ENCODE peak calls at places on chromosomes 1 and 21, in four cellular contexts. X, N, U and I are unnamed samples.

GRCh38 chr1:42979888-42980800 is 21.5 kb upstream of the SLC2A1 start:
- DNase-seq in U (no peak), N (no peak), X (no peak), I (no peak)

GRCh38 chr1:93638981-93639380 is 42.7 kb downstream of the BCAR3 start:
- DNase-seq in N (peak), X (no peak), U (no peak), I (no peak)

GRCh38 chr1:109298666-109299086 is 8.1 kb downstream of the MYBPHL start:
- DNase-seq in U (peak), X (peak), N (no peak), I (no peak)

GRCh38 chr1:245648749-245649517 is 494.1 kb downstream of the KIF26B start:
- DNase-seq in N (peak), X (no peak), U (no peak), I (no peak)

GRCh38 chr1:226960944-226961765 is 21.1 kb downstream of the COQ8A start:
- DNase-seq in X (no peak), N (no peak), U (no peak), I (no peak)

GRCh38 chr1:99198377-99198776 is 65.9 kb upstream of the PLPPR4 start:
- DNase-seq in X (no peak), N (no peak), U (no peak), I (no peak)

GRCh38 chr1:212980123-212980800 is 29.9 kb downstream of the VASH2 start:
- DNase-seq in U (peak), N (peak), X (peak), I (no peak)

GRCh38 chr1:117341123-117341522 is 26.1 kb upstream of the MAN1A2 start:
- DNase-seq in X (no peak), N (no peak), U (no peak), I (no peak)

GRCh38 chr1:223479718-223480425 is 86.7 kb downstream of the CCDC185 start:
- DNase-seq in X (no peak), U (no peak), N (peak), I (no peak)

GRCh38 chr1:154832384-154832783 is 37.7 kb downstream of the KCNN3 start:
- DNase-seq in N (no peak), U (no peak), X (no peak), I (no peak)

GRCh38 chr1:241627453-241628329 is 12.5 kb downstream of the CHML start:
- DNase-seq in N (peak), U (peak), X (peak), I (no peak)
- TF ChIP-seq CTCF in N (peak), U (peak), X (peak), I (peak)

GRCh38 chr1:229603387-229604005 is 22.4 kb downstream of the TAF5L start:
- DNase-seq in U (no peak), X (no peak), N (no peak), I (no peak)

GRCh38 chr1:229608590-229608989 is 17.3 kb downstream of the TAF5L start:
- DNase-seq in U (no peak), N (no peak), X (no peak), I (no peak)

GRCh38 chr1:229607370-229607769 is 18.6 kb downstream of the TAF5L start:
- DNase-seq in U (no peak), X (no peak), N (no peak), I (no peak)
- TF ChIP-seq CTCF in U (no peak), X (no peak), N (no peak), I (no peak)

DNA sequence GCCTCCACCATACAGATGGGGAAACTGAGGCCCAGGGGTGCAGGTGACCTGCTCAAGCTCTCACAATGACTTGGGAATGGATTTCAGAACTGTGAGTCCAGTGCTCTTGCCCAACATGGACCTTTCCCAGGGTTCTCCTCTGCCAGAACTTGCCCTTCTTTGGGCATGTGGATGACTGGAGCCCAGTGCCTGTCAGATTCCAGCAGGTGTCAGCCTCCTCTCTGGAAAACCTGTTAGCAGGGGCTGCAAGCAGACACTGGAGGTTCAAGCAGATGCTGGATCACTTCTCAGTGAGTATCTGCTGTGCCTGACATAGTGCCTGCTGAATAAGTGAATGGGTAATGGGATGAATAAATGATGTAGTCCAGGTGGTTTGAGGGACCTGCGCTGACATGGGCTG is 314.2 kb upstream of the POU3F1 start:
- DNase-seq in U (no peak), X (no peak), N (peak), I (no peak)
- TF ChIP-seq CTCF in U (no peak), X (no peak), N (peak), I (no peak)

GRCh38 chr1:2227341-2228156 is 570 bp upstream of the SKI start:
- DNase-seq in N (peak), U (peak), X (peak), I (peak)
- TF ChIP-seq CTCF in N (no peak), U (no peak), X (no peak), I (no peak)

DNA sequence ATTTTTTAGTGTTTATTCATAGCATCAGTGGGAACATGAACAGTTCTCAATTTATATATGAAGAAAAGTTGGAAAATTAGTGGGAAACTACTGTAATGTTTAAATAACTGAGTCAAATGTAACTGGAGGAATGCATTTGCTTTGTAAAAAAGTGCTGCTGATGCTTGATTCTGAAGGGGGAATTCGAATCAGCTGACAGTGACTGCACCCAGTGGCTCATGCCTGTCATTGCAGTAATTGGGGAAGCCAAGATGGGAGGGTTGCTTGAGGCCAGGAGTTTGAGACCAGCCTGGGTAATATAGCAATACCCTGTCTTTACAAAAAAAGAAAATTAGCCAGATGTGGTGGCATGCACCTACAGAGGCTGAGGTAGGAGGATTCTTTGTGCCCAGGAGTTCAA is 398.4 kb downstream of the ZP4 start:
- DNase-seq in N (peak), X (no peak), U (no peak), I (no peak)
- TF ChIP-seq CTCF in N (peak), X (no peak), U (no peak), I (no peak)

GRCh38 chr21:43317254-43317748 is 109.6 kb downstream of the SIK1 start:
- DNase-seq in U (no peak), X (no peak), N (no peak), I (no peak)

GRCh38 chr21:43318841-43319781 is 107.8 kb downstream of the SIK1 start:
- DNase-seq in U (peak), N (no peak), X (peak), I (no peak)

GRCh38 chr21:43316156-43316845 is 110.6 kb downstream of the SIK1 start:
- DNase-seq in N (no peak), X (no peak), U (no peak), I (no peak)

GRCh38 chr21:43318368-43318767 is 108.6 kb downstream of the SIK1 start:
- DNase-seq in N (no peak), U (no peak), X (no peak), I (no peak)

DNA sequence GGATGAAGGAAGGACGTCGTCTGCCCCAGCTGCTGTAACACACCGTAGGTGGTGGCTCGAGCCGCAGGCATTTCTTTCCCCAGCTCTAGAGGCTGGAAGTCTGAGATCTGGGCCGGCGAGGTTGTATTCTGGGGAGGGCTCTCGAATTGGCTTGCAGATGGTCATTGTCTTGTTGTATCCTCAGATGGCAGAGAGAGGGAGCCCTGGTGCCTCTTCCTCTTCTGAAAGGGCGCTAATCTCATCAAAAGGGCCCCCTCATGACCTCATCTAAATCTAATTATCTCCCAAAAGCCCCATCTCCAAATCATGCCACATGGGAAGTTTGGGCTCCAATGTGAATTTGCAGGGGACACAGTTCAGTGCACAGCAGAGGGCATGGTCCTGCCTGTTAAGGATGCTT is 109.0 kb downstream of the SIK1 start:
- DNase-seq in U (no peak), N (no peak), X (no peak), I (no peak)
- TF ChIP-seq CTCF in U (no peak), N (peak), X (no peak), I (no peak)

GRCh38 chr1:83497563-83497962 is 501.4 kb downstream of the TTLL7 start:
- DNase-seq in U (peak), N (peak), X (peak), I (no peak)
- TF ChIP-seq CTCF in U (peak), N (peak), X (peak), I (peak)

GRCh38 chr1:52913014-52913413 is 8.5 kb downstream of the ECHDC2 start:
- DNase-seq in U (no peak), N (no peak), X (no peak), I (no peak)

GRCh38 chr1:52915211-52915854 is 6.2 kb downstream of the ECHDC2 start:
- DNase-seq in N (no peak), U (no peak), X (no peak), I (no peak)

GRCh38 chr1:52914463-52914862 is 7.1 kb downstream of the ECHDC2 start:
- DNase-seq in N (no peak), X (no peak), U (no peak), I (no peak)

GRCh38 chr1:52911541-52911940 is 10.0 kb downstream of the ECHDC2 start:
- DNase-seq in U (no peak), X (no peak), N (no peak), I (no peak)

DNA sequence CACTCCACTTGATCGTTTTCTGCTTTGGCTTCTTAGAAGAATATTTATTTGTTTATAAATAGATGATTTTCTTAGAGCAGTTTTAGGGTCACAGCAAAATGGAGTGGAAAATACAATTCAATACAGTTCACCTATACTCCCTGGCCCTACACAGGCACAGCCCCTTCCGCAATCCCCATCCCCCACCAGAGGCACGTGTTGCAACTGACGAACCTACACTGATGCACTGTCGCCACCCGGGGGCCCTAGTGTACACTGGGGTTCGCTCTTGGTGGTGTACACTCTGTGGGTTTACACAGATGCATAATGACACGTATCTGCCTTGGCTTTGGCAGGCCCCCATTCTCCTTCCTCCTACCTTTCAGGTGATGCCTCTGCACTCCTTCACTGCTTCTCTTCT is 8.0 kb downstream of the ECHDC2 start:
- DNase-seq in N (peak), U (no peak), X (no peak), I (no peak)
- TF ChIP-seq CTCF in N (peak), U (no peak), X (no peak), I (peak)